ENCODE peak calls at places on chromosomes 13 and 19, in five cellular contexts. E is brain pericyte; X is activated gamma-delta T cell treated with Interleukin-2 at 50 U/mL for 16 hours; U is EH; T is activated CD8-positive, alpha-beta memory T cell treated with anti-CD3 and anti-CD28 coated beads, Interleukin-2, amount 50 U/mL, for 4 hours. K is an unnamed sample.

GRCh38 chr19:33705090-33705847 is 83.5 kb downstream of the CHST8 start:
- DNase-seq in E (no peak), X (no peak), U (no peak), T (no peak), K (no peak)

GRCh38 chr19:44661904-44662303 is 9.4 kb upstream of the CEACAM19 start:
- DNase-seq in E (no peak), X (no peak), U (no peak), T (no peak), K (no peak)

GRCh38 chr19:58577581-58578429 is 4.7 kb upstream of the MZF1 start:
- DNase-seq in E (no peak), X (no peak), U (no peak), T (no peak), K (no peak)

GRCh38 chr19:20167020-20167644 is at the start of gene ZNF486:
- DNase-seq in E (peak), X (peak), U (peak), T (peak), K (peak)

GRCh38 chr19:6048808-6049405 is 61.4 kb downstream of the RFX2 start:
- DNase-seq in E (no peak), X (peak), U (peak), T (peak), K (peak)

GRCh38 chr13:85864963-85865530 is 65.8 kb upstream of the SLITRK6 start:
- DNase-seq in E (no peak), X (no peak), U (no peak), T (no peak), K (no peak)

GRCh38 chr13:44756411-44756810 is 180.3 kb upstream of the TSC22D1 start:
- DNase-seq in E (no peak), X (no peak), U (no peak), T (no peak), K (no peak)

GRCh38 chr13:66691149-66691548 is 539.0 kb downstream of the PCDH9 start:
- DNase-seq in E (no peak), X (no peak), U (no peak), T (no peak), K (no peak)

GRCh38 chr19:44876930-44877530 is 14.0 kb upstream of the TOMM40 start:
- DNase-seq in E (no peak), X (no peak), U (no peak), T (no peak), K (no peak)

GRCh38 chr13:41678320-41678719 is 221.0 kb downstream of the RGCC start:
- DNase-seq in E (no peak), X (no peak), U (peak), T (no peak), K (no peak)

GRCh38 chr19:55433292-55433691 is 9.8 kb downstream of the SHISA7 start:
- DNase-seq in E (no peak), X (no peak), U (no peak), T (no peak), K (no peak)

GRCh38 chr13:90675129-90675528 is 672.4 kb upstream of the MIR17HG start:
- DNase-seq in E (no peak), X (no peak), U (no peak), T (no peak), K (no peak)

GRCh38 chr19:47720669-47721068 is 7.4 kb downstream of the EHD2 start:
- DNase-seq in E (no peak), X (no peak), U (no peak), T (no peak), K (no peak)

K was measured in B cell.